ENCODE peak calls at places on chromosomes 12 and 14, in eight cellular contexts. One of them, this sample, is unnamed.
A peak's percentile ranks its signal among the peaks of the same experiment; 100 is the strongest.

GRCh38 chr14:71380271-71380670 is 473.0 kb downstream of the PCNX1 start:
- DNase-seq in MM.1S: no peak
- DNase-seq in astrocyte of the spinal cord: peak; percentile 58
- DNase-seq in sigmoid colon: no peak
- DNase-seq in GM23338: peak; percentile 30
- DNase-seq in B cell: no peak
- DNase-seq in Peyer's patch: no peak
- DNase-seq in Calu3: no peak
- DNase-seq in this sample: no peak

GRCh38 chr14:77549451-77549850 is 50.8 kb upstream of the ISM2 start:
- DNase-seq in MM.1S: no peak
- DNase-seq in astrocyte of the spinal cord: no peak
- DNase-seq in sigmoid colon: no peak
- DNase-seq in GM23338: no peak
- DNase-seq in B cell: no peak
- DNase-seq in Peyer's patch: no peak
- DNase-seq in Calu3: no peak
- DNase-seq in this sample: no peak

GRCh38 chr14:88791629-88792571 is 853 bp downstream of the EML5 start:
- DNase-seq in MM.1S: peak; percentile 8
- DNase-seq in astrocyte of the spinal cord: no peak
- DNase-seq in sigmoid colon: peak; percentile 66
- DNase-seq in GM23338: peak; percentile 35
- DNase-seq in B cell: no peak
- DNase-seq in Peyer's patch: peak; percentile 31
- DNase-seq in Calu3: peak; percentile 12
- DNase-seq in this sample: no peak

GRCh38 chr12:113196996-113197395 is 11.5 kb downstream of the RITA1 start:
- DNase-seq in MM.1S: peak; percentile 51
- DNase-seq in astrocyte of the spinal cord: peak; percentile 76
- DNase-seq in sigmoid colon: peak; percentile 84
- DNase-seq in GM23338: peak; percentile 86
- DNase-seq in B cell: peak; percentile 88
- DNase-seq in Peyer's patch: peak; percentile 69
- DNase-seq in Calu3: peak; percentile 81
- DNase-seq in this sample: no peak

GRCh38 chr14:105885561-105886320 is 359.4 kb downstream of the TMEM121 start:
- DNase-seq in MM.1S: no peak
- DNase-seq in astrocyte of the spinal cord: no peak
- DNase-seq in sigmoid colon: peak; percentile 43
- DNase-seq in GM23338: no peak
- DNase-seq in B cell: no peak
- DNase-seq in Peyer's patch: no peak
- DNase-seq in Calu3: no peak
- DNase-seq in this sample: peak; percentile 73

GRCh38 chr12:124213606-124214347 is 81.1 kb upstream of the RFLNA start:
- DNase-seq in MM.1S: no peak
- DNase-seq in astrocyte of the spinal cord: peak; percentile 94
- DNase-seq in sigmoid colon: no peak
- DNase-seq in GM23338: no peak
- DNase-seq in B cell: no peak
- DNase-seq in Peyer's patch: no peak
- DNase-seq in Calu3: no peak
- DNase-seq in this sample: no peak

GRCh38 chr14:104742586-104743455 is 10.1 kb upstream of the SIVA1 start:
- DNase-seq in MM.1S: no peak
- DNase-seq in astrocyte of the spinal cord: no peak
- DNase-seq in sigmoid colon: no peak
- DNase-seq in GM23338: no peak
- DNase-seq in B cell: no peak
- DNase-seq in Peyer's patch: no peak
- DNase-seq in Calu3: no peak
- DNase-seq in this sample: no peak

GRCh38 chr14:76267322-76268012 is 108.5 kb upstream of the ESRRB start:
- DNase-seq in MM.1S: no peak
- DNase-seq in astrocyte of the spinal cord: peak; percentile 39
- DNase-seq in sigmoid colon: peak; percentile 69
- DNase-seq in GM23338: peak; percentile 80
- DNase-seq in B cell: no peak
- DNase-seq in Peyer's patch: no peak
- DNase-seq in Calu3: peak; percentile 64
- DNase-seq in this sample: no peak

GRCh38 chr12:49037947-49038237 is 19.3 kb upstream of the PRKAG1 start:
- DNase-seq in MM.1S: no peak
- DNase-seq in astrocyte of the spinal cord: no peak
- DNase-seq in sigmoid colon: no peak
- DNase-seq in GM23338: no peak
- DNase-seq in B cell: no peak
- DNase-seq in Peyer's patch: no peak
- DNase-seq in Calu3: no peak
- DNase-seq in this sample: no peak

GRCh38 chr12:64137117-64137516 is 85.0 kb downstream of the KICS2 start:
- DNase-seq in MM.1S: no peak
- DNase-seq in astrocyte of the spinal cord: no peak
- DNase-seq in sigmoid colon: no peak
- DNase-seq in GM23338: no peak
- DNase-seq in B cell: no peak
- DNase-seq in Peyer's patch: no peak
- DNase-seq in Calu3: no peak
- DNase-seq in this sample: no peak

GRCh38 chr14:51069065-51069464 is 25.8 kb downstream of the TRIM9 start:
- DNase-seq in MM.1S: no peak
- DNase-seq in astrocyte of the spinal cord: peak; percentile 25
- DNase-seq in sigmoid colon: no peak
- DNase-seq in GM23338: no peak
- DNase-seq in B cell: no peak
- DNase-seq in Peyer's patch: no peak
- DNase-seq in Calu3: no peak
- DNase-seq in this sample: no peak

GRCh38 chr14:50954811-50955372 is 10.6 kb upstream of the PYGL start:
- DNase-seq in MM.1S: no peak
- DNase-seq in astrocyte of the spinal cord: peak; percentile 75
- DNase-seq in sigmoid colon: no peak
- DNase-seq in GM23338: peak; percentile 52
- DNase-seq in B cell: peak; percentile 51
- DNase-seq in Peyer's patch: no peak
- DNase-seq in Calu3: no peak
- DNase-seq in this sample: no peak

GRCh38 chr14:100573009-100573756 is 14.0 kb downstream of the BEGAIN start:
- DNase-seq in MM.1S: no peak
- DNase-seq in astrocyte of the spinal cord: no peak
- DNase-seq in sigmoid colon: no peak
- DNase-seq in GM23338: peak; percentile 61
- DNase-seq in B cell: no peak
- DNase-seq in Peyer's patch: no peak
- DNase-seq in Calu3: no peak
- DNase-seq in this sample: no peak

GRCh38 chr14:36451346-36452065 is 68.5 kb downstream of the NKX2-1 start:
- DNase-seq in MM.1S: no peak
- DNase-seq in astrocyte of the spinal cord: no peak
- DNase-seq in sigmoid colon: no peak
- DNase-seq in GM23338: no peak
- DNase-seq in B cell: no peak
- DNase-seq in Peyer's patch: no peak
- DNase-seq in Calu3: no peak
- DNase-seq in this sample: no peak

GRCh38 chr12:26878661-26879119 is 45.7 kb upstream of the ITPR2 start:
- DNase-seq in MM.1S: peak; percentile 77
- DNase-seq in astrocyte of the spinal cord: peak; percentile 24
- DNase-seq in sigmoid colon: peak; percentile 92
- DNase-seq in GM23338: peak; percentile 12
- DNase-seq in B cell: peak; percentile 38
- DNase-seq in Peyer's patch: peak; percentile 35
- DNase-seq in Calu3: no peak
- DNase-seq in this sample: no peak

GRCh38 chr12:1605129-1606020 is 11.0 kb upstream of the FBXL14 start:
- DNase-seq in MM.1S: peak; percentile 51
- DNase-seq in astrocyte of the spinal cord: peak; percentile 87
- DNase-seq in sigmoid colon: peak; percentile 90
- DNase-seq in GM23338: peak; percentile 85
- DNase-seq in B cell: peak; percentile 66
- DNase-seq in Peyer's patch: peak; percentile 65
- DNase-seq in Calu3: peak; percentile 72
- DNase-seq in this sample: no peak

GRCh38 chr14:102928412-102929348 is 6.2 kb downstream of the AMN start:
- DNase-seq in MM.1S: no peak
- DNase-seq in astrocyte of the spinal cord: no peak
- DNase-seq in sigmoid colon: no peak
- DNase-seq in GM23338: peak; percentile 94
- DNase-seq in B cell: peak; percentile 96
- DNase-seq in Peyer's patch: peak; percentile 90
- DNase-seq in Calu3: peak; percentile 91
- DNase-seq in this sample: no peak

GRCh38 chr12:114054982-114055381 is 88.9 kb upstream of the RBM19 start:
- DNase-seq in MM.1S: no peak
- DNase-seq in astrocyte of the spinal cord: no peak
- DNase-seq in sigmoid colon: no peak
- DNase-seq in GM23338: no peak
- DNase-seq in B cell: no peak
- DNase-seq in Peyer's patch: no peak
- DNase-seq in Calu3: no peak
- DNase-seq in this sample: no peak

GRCh38 chr12:69566603-69567002 is 18.7 kb upstream of the CCT2 start:
- DNase-seq in MM.1S: no peak
- DNase-seq in astrocyte of the spinal cord: no peak
- DNase-seq in sigmoid colon: no peak
- DNase-seq in GM23338: peak; percentile 48
- DNase-seq in B cell: no peak
- DNase-seq in Peyer's patch: no peak
- DNase-seq in Calu3: no peak
- DNase-seq in this sample: no peak
- TF ChIP-seq CTCF in MM.1S: no peak
- TF ChIP-seq CTCF in astrocyte of the spinal cord: peak; percentile 4
- TF ChIP-seq CTCF in sigmoid colon: no peak
- TF ChIP-seq CTCF in GM23338: peak; percentile 13
- TF ChIP-seq CTCF in B cell: no peak
- TF ChIP-seq CTCF in Peyer's patch: no peak
- TF ChIP-seq CTCF in Calu3: no peak
- TF ChIP-seq CTCF in this sample: peak; percentile 22

GRCh38 chr12:60257063-60257462 is 661.2 kb downstream of the SLC16A7 start:
- DNase-seq in MM.1S: no peak
- DNase-seq in astrocyte of the spinal cord: peak; percentile 80
- DNase-seq in sigmoid colon: no peak
- DNase-seq in GM23338: peak; percentile 4
- DNase-seq in B cell: no peak
- DNase-seq in Peyer's patch: no peak
- DNase-seq in Calu3: peak; percentile 36
- DNase-seq in this sample: no peak
- TF ChIP-seq CTCF in MM.1S: no peak
- TF ChIP-seq CTCF in astrocyte of the spinal cord: peak; percentile 27
- TF ChIP-seq CTCF in sigmoid colon: no peak
- TF ChIP-seq CTCF in GM23338: peak; percentile 39
- TF ChIP-seq CTCF in B cell: no peak
- TF ChIP-seq CTCF in Peyer's patch: no peak
- TF ChIP-seq CTCF in Calu3: no peak
- TF ChIP-seq CTCF in this sample: peak; percentile 64

GRCh38 chr12:106645465-106646330 is 62.9 kb downstream of the RFX4 start:
- DNase-seq in MM.1S: no peak
- DNase-seq in astrocyte of the spinal cord: no peak
- DNase-seq in sigmoid colon: no peak
- DNase-seq in GM23338: no peak
- DNase-seq in B cell: no peak
- DNase-seq in Peyer's patch: no peak
- DNase-seq in Calu3: no peak
- DNase-seq in this sample: no peak
- TF ChIP-seq CTCF in MM.1S: no peak
- TF ChIP-seq CTCF in astrocyte of the spinal cord: no peak
- TF ChIP-seq CTCF in sigmoid colon: no peak
- TF ChIP-seq CTCF in GM23338: no peak
- TF ChIP-seq CTCF in B cell: no peak
- TF ChIP-seq CTCF in Peyer's patch: no peak
- TF ChIP-seq CTCF in Calu3: no peak
- TF ChIP-seq CTCF in this sample: no peak

GRCh38 chr12:13161172-13161571 is 35.4 kb upstream of the EMP1 start:
- DNase-seq in MM.1S: no peak
- DNase-seq in astrocyte of the spinal cord: no peak
- DNase-seq in sigmoid colon: no peak
- DNase-seq in GM23338: no peak
- DNase-seq in B cell: no peak
- DNase-seq in Peyer's patch: no peak
- DNase-seq in Calu3: no peak
- DNase-seq in this sample: no peak
- TF ChIP-seq CTCF in MM.1S: peak; percentile 29
- TF ChIP-seq CTCF in astrocyte of the spinal cord: peak; percentile 49
- TF ChIP-seq CTCF in sigmoid colon: no peak
- TF ChIP-seq CTCF in GM23338: no peak
- TF ChIP-seq CTCF in B cell: peak; percentile 43
- TF ChIP-seq CTCF in Peyer's patch: peak; percentile 17
- TF ChIP-seq CTCF in Calu3: peak; percentile 36
- TF ChIP-seq CTCF in this sample: peak; percentile 70

GRCh38 chr14:34439090-34439489 is 22.9 kb downstream of the SPTSSA start:
- DNase-seq in MM.1S: no peak
- DNase-seq in astrocyte of the spinal cord: no peak
- DNase-seq in sigmoid colon: no peak
- DNase-seq in GM23338: peak; percentile 75
- DNase-seq in B cell: no peak
- DNase-seq in Peyer's patch: no peak
- DNase-seq in Calu3: no peak
- DNase-seq in this sample: no peak
- TF ChIP-seq CTCF in MM.1S: no peak
- TF ChIP-seq CTCF in astrocyte of the spinal cord: no peak
- TF ChIP-seq CTCF in sigmoid colon: no peak
- TF ChIP-seq CTCF in GM23338: peak; percentile 75
- TF ChIP-seq CTCF in B cell: no peak
- TF ChIP-seq CTCF in Peyer's patch: no peak
- TF ChIP-seq CTCF in Calu3: no peak
- TF ChIP-seq CTCF in this sample: no peak